ENCODE peak calls at places on chromosome 18, in eight cellular contexts. One of them, this sample, is unnamed.

GRCh38 chr18:45749918-45750689 is 26.1 kb downstream of the SLC14A1 start:
- DNase-seq in H54: no peak
- DNase-seq in GM12878: peak
- DNase-seq in body of pancreas: no peak
- DNase-seq in tibial nerve: no peak
- DNase-seq in GM12892: no peak
- DNase-seq in vagina: no peak
- DNase-seq in lower leg skin: no peak
- DNase-seq in this sample: no peak

GRCh38 chr18:38025433-38026038 is 459.9 kb upstream of the CELF4 start:
- DNase-seq in vagina: no peak
- DNase-seq in H54: no peak
- DNase-seq in body of pancreas: no peak
- DNase-seq in GM12892: no peak
- DNase-seq in GM12878: no peak
- DNase-seq in tibial nerve: no peak
- DNase-seq in lower leg skin: no peak
- DNase-seq in this sample: no peak

GRCh38 chr18:3869848-3870247 is 419.9 kb downstream of the TGIF1 start:
- DNase-seq in GM12892: no peak
- DNase-seq in vagina: no peak
- DNase-seq in tibial nerve: no peak
- DNase-seq in GM12878: no peak
- DNase-seq in lower leg skin: no peak
- DNase-seq in H54: peak
- DNase-seq in body of pancreas: no peak
- DNase-seq in this sample: no peak

GRCh38 chr18:34707670-34708069 is 2.4 kb upstream of the DTNA start:
- DNase-seq in GM12892: no peak
- DNase-seq in H54: no peak
- DNase-seq in body of pancreas: peak
- DNase-seq in lower leg skin: peak
- DNase-seq in tibial nerve: no peak
- DNase-seq in GM12878: no peak
- DNase-seq in vagina: no peak
- DNase-seq in this sample: no peak

GRCh38 chr18:22194151-22194598 is 24.8 kb downstream of the GATA6 start:
- DNase-seq in lower leg skin: no peak
- DNase-seq in GM12892: no peak
- DNase-seq in H54: no peak
- DNase-seq in body of pancreas: no peak
- DNase-seq in tibial nerve: no peak
- DNase-seq in vagina: no peak
- DNase-seq in GM12878: no peak
- DNase-seq in this sample: no peak

GRCh38 chr18:57716550-57716949 is 86.6 kb downstream of the ATP8B1 start:
- DNase-seq in vagina: no peak
- DNase-seq in GM12892: no peak
- DNase-seq in H54: no peak
- DNase-seq in GM12878: no peak
- DNase-seq in tibial nerve: no peak
- DNase-seq in lower leg skin: no peak
- DNase-seq in body of pancreas: no peak
- DNase-seq in this sample: no peak

GRCh38 chr18:39960545-39960944 is 1994.5 kb upstream of the PIK3C3 start:
- DNase-seq in H54: no peak
- DNase-seq in body of pancreas: no peak
- DNase-seq in tibial nerve: no peak
- DNase-seq in GM12878: no peak
- DNase-seq in vagina: no peak
- DNase-seq in GM12892: no peak
- DNase-seq in lower leg skin: no peak
- DNase-seq in this sample: no peak

GRCh38 chr18:43919565-43919964 is 642.3 kb upstream of the SYT4 start:
- DNase-seq in lower leg skin: no peak
- DNase-seq in body of pancreas: no peak
- DNase-seq in GM12878: no peak
- DNase-seq in GM12892: no peak
- DNase-seq in tibial nerve: no peak
- DNase-seq in H54: no peak
- DNase-seq in vagina: no peak
- DNase-seq in this sample: no peak

GRCh38 chr18:68676913-68677312 is 38.0 kb downstream of the TMX3 start:
- DNase-seq in GM12878: no peak
- DNase-seq in tibial nerve: no peak
- DNase-seq in H54: no peak
- DNase-seq in vagina: no peak
- DNase-seq in GM12892: no peak
- DNase-seq in body of pancreas: no peak
- DNase-seq in lower leg skin: no peak
- DNase-seq in this sample: no peak

GRCh38 chr18:46481847-46482245 is 175.2 kb downstream of the LOXHD1 start:
- DNase-seq in GM12878: no peak
- DNase-seq in vagina: no peak
- DNase-seq in body of pancreas: no peak
- DNase-seq in H54: no peak
- DNase-seq in GM12892: no peak
- DNase-seq in tibial nerve: no peak
- DNase-seq in lower leg skin: no peak
- DNase-seq in this sample: no peak

GRCh38 chr18:9337875-9338274 is 3.3 kb downstream of the TWSG1 start:
- DNase-seq in lower leg skin: no peak
- DNase-seq in GM12878: peak
- DNase-seq in GM12892: no peak
- DNase-seq in body of pancreas: no peak
- DNase-seq in tibial nerve: no peak
- DNase-seq in H54: no peak
- DNase-seq in vagina: no peak
- DNase-seq in this sample: no peak

GRCh38 chr18:70276416-70277145 is 12.3 kb upstream of the SOCS6 start:
- DNase-seq in GM12878: no peak
- DNase-seq in H54: no peak
- DNase-seq in tibial nerve: no peak
- DNase-seq in GM12892: no peak
- DNase-seq in body of pancreas: no peak
- DNase-seq in vagina: no peak
- DNase-seq in lower leg skin: no peak
- DNase-seq in this sample: no peak

GRCh38 chr18:22469061-22469689 is 51.5 kb upstream of the CTAGE1 start:
- DNase-seq in GM12878: no peak
- DNase-seq in tibial nerve: no peak
- DNase-seq in body of pancreas: no peak
- DNase-seq in H54: no peak
- DNase-seq in GM12892: no peak
- DNase-seq in lower leg skin: no peak
- DNase-seq in vagina: no peak
- DNase-seq in this sample: no peak

GRCh38 chr18:7945882-7946281 is 378.8 kb downstream of the PTPRM start:
- DNase-seq in lower leg skin: no peak
- DNase-seq in GM12892: no peak
- DNase-seq in H54: peak
- DNase-seq in GM12878: no peak
- DNase-seq in body of pancreas: no peak
- DNase-seq in vagina: no peak
- DNase-seq in tibial nerve: no peak
- DNase-seq in this sample: no peak

GRCh38 chr18:36899289-36899688 is 70.4 kb downstream of the KIAA1328 start:
- DNase-seq in H54: no peak
- DNase-seq in tibial nerve: no peak
- DNase-seq in lower leg skin: no peak
- DNase-seq in GM12892: no peak
- DNase-seq in vagina: no peak
- DNase-seq in GM12878: no peak
- DNase-seq in body of pancreas: no peak
- DNase-seq in this sample: peak

GRCh38 chr18:67581178-67581577 is 64.7 kb upstream of the DSEL start:
- DNase-seq in body of pancreas: no peak
- DNase-seq in tibial nerve: no peak
- DNase-seq in GM12878: no peak
- DNase-seq in GM12892: no peak
- DNase-seq in lower leg skin: no peak
- DNase-seq in H54: no peak
- DNase-seq in vagina: no peak
- DNase-seq in this sample: no peak

GRCh38 chr18:61435064-61435652 is 101.9 kb downstream of the CDH20 start:
- DNase-seq in vagina: no peak
- DNase-seq in body of pancreas: no peak
- DNase-seq in GM12878: no peak
- DNase-seq in H54: no peak
- DNase-seq in GM12892: no peak
- DNase-seq in tibial nerve: no peak
- DNase-seq in lower leg skin: no peak
- DNase-seq in this sample: peak

GRCh38 chr18:25351773-25352628 is at the start of gene ZNF521:
- DNase-seq in vagina: peak
- DNase-seq in tibial nerve: peak
- DNase-seq in lower leg skin: peak
- DNase-seq in H54: peak
- DNase-seq in body of pancreas: peak
- DNase-seq in GM12878: no peak
- DNase-seq in GM12892: peak
- DNase-seq in this sample: peak
- TF ChIP-seq POLR2A in vagina: peak
- TF ChIP-seq POLR2A in tibial nerve: peak
- TF ChIP-seq POLR2A in lower leg skin: no peak
- TF ChIP-seq POLR2A in H54: no peak
- TF ChIP-seq POLR2A in body of pancreas: no peak
- TF ChIP-seq POLR2A in GM12878: peak
- TF ChIP-seq POLR2A in GM12892: no peak
- TF ChIP-seq POLR2A in this sample: no peak

DNA sequence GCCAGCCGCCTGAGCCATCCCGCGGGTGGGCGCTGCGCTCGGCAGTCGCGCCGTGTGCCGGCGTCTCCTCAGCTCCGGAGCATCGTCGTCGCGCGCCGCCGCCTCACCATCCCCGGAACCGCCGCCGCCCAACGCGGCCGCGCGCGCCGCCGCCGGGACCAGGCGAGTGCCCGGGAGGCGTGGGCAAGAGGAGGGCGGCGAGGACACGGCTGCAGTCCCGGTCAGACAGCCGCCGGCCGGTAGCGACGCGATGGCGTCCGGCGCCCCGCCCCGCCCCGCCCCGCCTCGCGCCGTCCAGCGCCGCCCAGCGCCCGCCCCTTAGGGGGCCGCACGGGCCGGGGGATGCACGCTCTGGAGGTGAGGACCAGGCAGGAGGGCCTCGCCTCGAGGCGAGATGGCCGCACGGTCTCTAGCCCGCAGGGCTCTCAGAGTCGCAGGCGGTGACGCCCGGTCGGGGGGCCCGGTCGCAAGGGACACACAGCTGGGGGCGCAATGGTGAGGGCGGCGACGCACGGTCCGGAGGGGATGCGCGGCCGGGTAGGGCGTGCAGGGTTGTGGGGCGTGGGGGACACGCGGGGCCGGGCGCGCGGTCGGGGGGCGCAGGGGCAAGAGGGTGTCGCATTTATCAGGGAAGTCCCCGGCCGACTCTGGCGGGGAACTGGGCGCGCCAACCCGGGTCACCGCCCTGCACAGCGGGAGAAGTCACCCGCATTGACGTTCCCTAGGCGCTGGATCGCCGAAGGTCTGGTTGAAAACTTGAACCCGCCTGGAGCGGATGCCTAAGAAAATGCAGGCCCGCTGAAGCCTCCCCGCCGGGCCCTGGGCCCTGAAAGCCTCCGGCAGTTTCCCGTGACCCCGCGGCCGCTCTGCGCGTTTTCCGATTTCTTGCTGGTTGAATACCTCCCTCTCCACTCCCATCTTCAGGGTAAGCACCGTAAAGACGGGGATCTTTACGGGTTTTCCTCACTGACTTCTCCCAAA is at the start of gene SPIRE1:
- DNase-seq in body of pancreas: peak
- DNase-seq in tibial nerve: peak
- DNase-seq in GM12878: no peak
- DNase-seq in vagina: no peak
- DNase-seq in H54: peak
- DNase-seq in lower leg skin: no peak
- DNase-seq in GM12892: peak
- DNase-seq in this sample: peak
- TF ChIP-seq POLR2A in body of pancreas: peak
- TF ChIP-seq POLR2A in tibial nerve: peak
- TF ChIP-seq POLR2A in GM12878: peak
- TF ChIP-seq POLR2A in vagina: peak
- TF ChIP-seq POLR2A in H54: peak
- TF ChIP-seq POLR2A in lower leg skin: no peak
- TF ChIP-seq POLR2A in GM12892: no peak
- TF ChIP-seq POLR2A in this sample: no peak

DNA sequence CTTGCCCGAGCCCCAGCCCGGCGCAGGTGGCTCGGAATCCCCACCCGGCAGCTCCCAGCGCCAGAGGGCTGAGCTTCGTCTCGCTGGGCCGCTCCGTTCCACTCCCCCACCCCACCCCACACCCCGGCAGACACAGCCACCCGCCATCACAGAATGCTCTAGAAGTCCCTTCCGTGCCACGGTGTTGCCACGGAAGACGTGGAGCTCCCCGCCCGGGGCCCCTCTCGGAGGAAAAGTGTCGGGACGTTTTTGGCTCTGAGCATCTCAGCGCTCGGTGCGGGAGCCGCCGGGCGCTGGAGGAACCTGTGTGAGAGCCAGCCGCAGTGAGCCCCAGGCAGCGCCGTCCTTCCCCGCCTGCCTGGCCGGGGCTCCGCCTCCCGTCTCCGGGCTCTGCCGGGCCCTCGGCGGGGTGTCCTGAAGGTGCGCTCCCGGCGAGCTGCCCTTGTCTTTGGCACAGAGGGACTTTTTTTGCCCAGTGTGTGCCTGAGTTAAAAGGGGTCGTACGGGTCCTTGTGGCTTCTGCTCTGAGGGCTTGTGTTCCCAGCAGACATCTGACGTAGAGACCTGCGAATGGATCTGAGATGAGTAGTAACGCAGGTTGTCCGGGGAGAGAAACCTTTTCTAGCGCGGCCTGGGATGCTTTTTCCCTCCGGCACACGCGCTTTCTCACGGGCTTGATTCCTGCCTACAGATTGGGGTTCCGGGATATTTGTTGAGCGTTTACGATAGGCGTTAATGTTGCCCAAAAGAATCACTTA is 1.8 kb downstream of the ZCCHC2 start:
- DNase-seq in body of pancreas: peak
- DNase-seq in GM12892: peak
- DNase-seq in lower leg skin: peak
- DNase-seq in GM12878: no peak
- DNase-seq in vagina: no peak
- DNase-seq in H54: no peak
- DNase-seq in tibial nerve: peak
- DNase-seq in this sample: no peak
- TF ChIP-seq POLR2A in body of pancreas: peak
- TF ChIP-seq POLR2A in GM12892: no peak
- TF ChIP-seq POLR2A in lower leg skin: no peak
- TF ChIP-seq POLR2A in GM12878: peak
- TF ChIP-seq POLR2A in vagina: peak
- TF ChIP-seq POLR2A in H54: no peak
- TF ChIP-seq POLR2A in tibial nerve: peak
- TF ChIP-seq POLR2A in this sample: no peak

DNA sequence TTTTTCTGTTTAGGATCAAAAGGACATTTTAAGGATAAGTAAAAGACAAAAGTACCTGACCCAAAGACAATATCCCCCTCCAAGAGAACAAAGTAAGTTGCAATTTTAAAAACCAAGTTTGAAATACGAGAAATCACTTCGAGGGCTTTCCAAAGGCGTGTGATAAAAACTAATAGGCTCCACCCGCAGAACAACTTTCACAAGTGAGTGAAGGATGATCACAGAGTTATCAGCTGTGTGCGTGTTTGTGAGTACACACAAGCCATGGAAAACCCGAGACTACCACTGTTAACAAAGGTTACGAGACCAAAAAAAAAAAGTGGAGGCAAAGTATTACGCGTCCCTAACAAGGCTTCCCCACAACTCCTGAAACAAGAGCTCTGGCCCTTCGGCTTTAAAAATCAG is 776 bp downstream of the SMAD2 start:
- DNase-seq in lower leg skin: no peak
- DNase-seq in vagina: no peak
- DNase-seq in tibial nerve: no peak
- DNase-seq in H54: no peak
- DNase-seq in GM12878: no peak
- DNase-seq in body of pancreas: no peak
- DNase-seq in GM12892: no peak
- DNase-seq in this sample: no peak
- TF ChIP-seq POLR2A in lower leg skin: no peak
- TF ChIP-seq POLR2A in vagina: no peak
- TF ChIP-seq POLR2A in tibial nerve: no peak
- TF ChIP-seq POLR2A in H54: no peak
- TF ChIP-seq POLR2A in GM12878: no peak
- TF ChIP-seq POLR2A in body of pancreas: no peak
- TF ChIP-seq POLR2A in GM12892: no peak
- TF ChIP-seq POLR2A in this sample: no peak